ENCODE peak calls at places on chromosome 4, in nine cellular contexts. S is EH; U is neural crest cell; Z is BE2C; X is occipital lobe; Y is bronchial epithelial cell; B is OCI-LY7; N is stimulated activated CD4-positive, alpha-beta T cell treated with anti-CD3 and anti-CD28 coated beads, Interleukin-2, amount 100 ng/mL, for 48 hours; Q is activated effector memory CD4-positive, alpha-beta T cell treated with anti-CD3 and anti-CD28 coated beads, Interleukin-2, amount 50 U/mL, for 16 hours. M is an unnamed sample.

GRCh38 chr4:94358101-94358500 is 15.5 kb upstream of the HPGDS start:
- DNase-seq in S (no peak), U (no peak), Z (no peak), X (no peak), Y (peak), B (no peak), N (no peak), Q (no peak), M (no peak)

GRCh38 chr4:53322696-53323095 is 43.2 kb downstream of the SCFD2 start:
- DNase-seq in S (peak), U (no peak), Z (no peak), X (no peak), Y (no peak), B (no peak), N (no peak), Q (no peak), M (no peak)

GRCh38 chr4:144734522-144734921 is 88.6 kb downstream of the HHIP start:
- DNase-seq in S (peak), U (no peak), Z (no peak), X (no peak), Y (peak), B (no peak), N (no peak), Q (no peak), M (peak)

GRCh38 chr4:127732623-127733199 is 2.5 kb downstream of the SLC25A31 start:
- DNase-seq in S (peak), U (no peak), Z (no peak), X (no peak), Y (peak), B (peak), N (no peak), Q (no peak), M (peak)

GRCh38 chr4:25030283-25031076 is at the start of gene LGI2:
- DNase-seq in S (peak), U (peak), Z (peak), X (peak), Y (no peak), B (no peak), N (no peak), Q (no peak), M (no peak)

GRCh38 chr4:157389751-157390150 is 169.2 kb downstream of the GRIA2 start:
- DNase-seq in S (no peak), U (no peak), Z (no peak), X (no peak), Y (no peak), B (no peak), N (no peak), Q (no peak), M (no peak)

GRCh38 chr4:99808260-99808857 is 8.3 kb upstream of the DAPP1 start:
- DNase-seq in S (peak), U (peak), Z (peak), X (peak), Y (peak), B (peak), N (peak), Q (peak), M (peak)

GRCh38 chr4:150573534-150573933 is 8.4 kb upstream of the MAB21L2 start:
- DNase-seq in S (peak), U (no peak), Z (no peak), X (no peak), Y (peak), B (no peak), N (no peak), Q (no peak), M (peak)

GRCh38 chr4:30744957-30745640 is 24.9 kb downstream of the PCDH7 start:
- DNase-seq in S (peak), U (no peak), Z (no peak), X (no peak), Y (no peak), B (no peak), N (no peak), Q (no peak), M (no peak)

GRCh38 chr4:48295116-48295515 is 25.5 kb upstream of the TEC start:
- DNase-seq in S (peak), U (no peak), Z (no peak), X (no peak), Y (no peak), B (no peak), N (no peak), Q (no peak), M (no peak)

GRCh38 chr4:41359069-41359769 is 102.5 kb downstream of the UCHL1 start:
- DNase-seq in S (no peak), U (no peak), Z (peak), X (no peak), Y (no peak), B (no peak), N (no peak), Q (no peak), M (no peak)

GRCh38 chr4:8710416-8710815 is 117.9 kb downstream of the CPZ start:
- DNase-seq in S (no peak), U (no peak), Z (no peak), X (no peak), Y (no peak), B (no peak), N (no peak), Q (peak), M (no peak)

GRCh38 chr4:89838005-89838404 is 1.0 kb upstream of the SNCA start:
- DNase-seq in S (no peak), U (peak), Z (no peak), X (no peak), Y (peak), B (no peak), N (no peak), Q (no peak), M (peak)

M was measured in COLO829.